ENCODE peak calls at places on chromosomes 3 and 15, in six cellular contexts. One of them, this sample, is unnamed.

GRCh38 chr3:160221019-160221418 is 4.2 kb upstream of the C3orf80 start:
- DNase-seq in tibial artery: no peak
- DNase-seq in stomach: no peak
- DNase-seq in pancreas: no peak
- DNase-seq in ascending aorta: no peak
- DNase-seq in MM.1S: no peak
- DNase-seq in this sample: no peak

GRCh38 chr3:105473521-105474223 is 107.0 kb downstream of the ALCAM start:
- DNase-seq in tibial artery: no peak
- DNase-seq in stomach: no peak
- DNase-seq in pancreas: no peak
- DNase-seq in ascending aorta: no peak
- DNase-seq in MM.1S: no peak
- DNase-seq in this sample: peak; percentile 52

GRCh38 chr3:112984485-112984884 is 6.3 kb upstream of the GTPBP8 start:
- DNase-seq in tibial artery: no peak
- DNase-seq in stomach: peak; percentile 36
- DNase-seq in pancreas: no peak
- DNase-seq in ascending aorta: no peak
- DNase-seq in MM.1S: peak; percentile 58
- DNase-seq in this sample: no peak

GRCh38 chr15:27058939-27059338 is 88.0 kb downstream of the GABRG3 start:
- DNase-seq in tibial artery: no peak
- DNase-seq in stomach: no peak
- DNase-seq in pancreas: no peak
- DNase-seq in ascending aorta: no peak
- DNase-seq in MM.1S: no peak
- DNase-seq in this sample: no peak

GRCh38 chr15:74134387-74135027 is 4.1 kb downstream of the ISLR2 start:
- DNase-seq in tibial artery: peak; percentile 51
- DNase-seq in stomach: peak; percentile 53
- DNase-seq in pancreas: peak; percentile 41
- DNase-seq in ascending aorta: no peak
- DNase-seq in MM.1S: no peak
- DNase-seq in this sample: no peak

GRCh38 chr15:52559022-52559421 is 9.8 kb downstream of the ARPP19 start:
- DNase-seq in tibial artery: no peak
- DNase-seq in stomach: no peak
- DNase-seq in pancreas: no peak
- DNase-seq in ascending aorta: no peak
- DNase-seq in MM.1S: no peak
- DNase-seq in this sample: no peak

GRCh38 chr3:110101361-110101760 is 764.0 kb upstream of the DPPA4 start:
- DNase-seq in tibial artery: no peak
- DNase-seq in stomach: no peak
- DNase-seq in pancreas: no peak
- DNase-seq in ascending aorta: no peak
- DNase-seq in MM.1S: no peak
- DNase-seq in this sample: no peak

GRCh38 chr15:32716960-32717289 is 879 bp upstream of the GREM1 start:
- DNase-seq in tibial artery: no peak
- DNase-seq in stomach: no peak
- DNase-seq in pancreas: no peak
- DNase-seq in ascending aorta: no peak
- DNase-seq in MM.1S: no peak
- DNase-seq in this sample: no peak

GRCh38 chr3:12959395-12959794 is 113.8 kb downstream of the IQSEC1 start:
- DNase-seq in tibial artery: peak; percentile 41
- DNase-seq in stomach: no peak
- DNase-seq in pancreas: no peak
- DNase-seq in ascending aorta: peak; percentile 87
- DNase-seq in MM.1S: no peak
- DNase-seq in this sample: no peak

GRCh38 chr15:51846463-51847230 is 17.2 kb downstream of the TMOD3 start:
- DNase-seq in tibial artery: no peak
- DNase-seq in stomach: no peak
- DNase-seq in pancreas: no peak
- DNase-seq in ascending aorta: no peak
- DNase-seq in MM.1S: no peak
- DNase-seq in this sample: no peak

GRCh38 chr15:94582368-94582767 is 351.0 kb downstream of the MCTP2 start:
- DNase-seq in tibial artery: no peak
- DNase-seq in stomach: no peak
- DNase-seq in pancreas: no peak
- DNase-seq in ascending aorta: no peak
- DNase-seq in MM.1S: peak; percentile 20
- DNase-seq in this sample: no peak

GRCh38 chr3:55624238-55624637 is 137.1 kb upstream of the WNT5A start:
- DNase-seq in tibial artery: no peak
- DNase-seq in stomach: no peak
- DNase-seq in pancreas: no peak
- DNase-seq in ascending aorta: peak; percentile 67
- DNase-seq in MM.1S: no peak
- DNase-seq in this sample: no peak

GRCh38 chr3:57161915-57162314 is 3.2 kb downstream of the IL17RD start:
- DNase-seq in tibial artery: no peak
- DNase-seq in stomach: no peak
- DNase-seq in pancreas: no peak
- DNase-seq in ascending aorta: no peak
- DNase-seq in MM.1S: no peak
- DNase-seq in this sample: no peak

GRCh38 chr15:28937271-28937670 is 51.5 kb downstream of the APBA2 start:
- DNase-seq in tibial artery: no peak
- DNase-seq in stomach: no peak
- DNase-seq in pancreas: no peak
- DNase-seq in ascending aorta: no peak
- DNase-seq in MM.1S: no peak
- DNase-seq in this sample: no peak

GRCh38 chr3:14265246-14265962 is 86.8 kb downstream of the LSM3 start:
- DNase-seq in tibial artery: no peak
- DNase-seq in stomach: no peak
- DNase-seq in pancreas: no peak
- DNase-seq in ascending aorta: no peak
- DNase-seq in MM.1S: no peak
- DNase-seq in this sample: peak; percentile 19

GRCh38 chr3:141498592-141499223 is 11.9 kb downstream of the RASA2 start:
- DNase-seq in tibial artery: peak; percentile 41
- DNase-seq in stomach: peak; percentile 62
- DNase-seq in pancreas: no peak
- DNase-seq in ascending aorta: peak; percentile 75
- DNase-seq in MM.1S: peak; percentile 99
- DNase-seq in this sample: no peak

GRCh38 chr15:82625136-82625535 is 22.0 kb downstream of the CPEB1 start:
- DNase-seq in tibial artery: no peak
- DNase-seq in stomach: no peak
- DNase-seq in pancreas: no peak
- DNase-seq in ascending aorta: no peak
- DNase-seq in MM.1S: no peak
- DNase-seq in this sample: no peak

GRCh38 chr3:191237045-191237882 is 38.2 kb downstream of the OSTN start:
- DNase-seq in tibial artery: no peak
- DNase-seq in stomach: no peak
- DNase-seq in pancreas: no peak
- DNase-seq in ascending aorta: no peak
- DNase-seq in MM.1S: no peak
- DNase-seq in this sample: no peak

GRCh38 chr3:81214626-81215025 is 546.8 kb downstream of the GBE1 start:
- DNase-seq in tibial artery: no peak
- DNase-seq in stomach: no peak
- DNase-seq in pancreas: no peak
- DNase-seq in ascending aorta: no peak
- DNase-seq in MM.1S: no peak
- DNase-seq in this sample: no peak

GRCh38 chr3:81216192-81216591 is 545.3 kb downstream of the GBE1 start:
- DNase-seq in tibial artery: no peak
- DNase-seq in stomach: no peak
- DNase-seq in pancreas: no peak
- DNase-seq in ascending aorta: no peak
- DNase-seq in MM.1S: no peak
- DNase-seq in this sample: no peak

GRCh38 chr3:81218023-81218422 is 543.4 kb downstream of the GBE1 start:
- DNase-seq in tibial artery: no peak
- DNase-seq in stomach: no peak
- DNase-seq in pancreas: no peak
- DNase-seq in ascending aorta: no peak
- DNase-seq in MM.1S: no peak
- DNase-seq in this sample: no peak
- TF ChIP-seq CTCF in tibial artery: no peak
- TF ChIP-seq CTCF in stomach: peak; percentile 13
- TF ChIP-seq CTCF in pancreas: no peak
- TF ChIP-seq CTCF in ascending aorta: no peak
- TF ChIP-seq CTCF in MM.1S: peak; percentile 20
- TF ChIP-seq CTCF in this sample: peak; percentile 25

GRCh38 chr15:37112963-37113362 is 12.6 kb upstream of the MEIS2 start:
- DNase-seq in tibial artery: no peak
- DNase-seq in stomach: no peak
- DNase-seq in pancreas: no peak
- DNase-seq in ascending aorta: no peak
- DNase-seq in MM.1S: no peak
- DNase-seq in this sample: no peak

GRCh38 chr15:37111427-37111717 is 11.0 kb upstream of the MEIS2 start:
- DNase-seq in tibial artery: no peak
- DNase-seq in stomach: no peak
- DNase-seq in pancreas: no peak
- DNase-seq in ascending aorta: no peak
- DNase-seq in MM.1S: no peak
- DNase-seq in this sample: no peak

GRCh38 chr15:37109151-37109912 is 9.0 kb upstream of the MEIS2 start:
- DNase-seq in tibial artery: no peak
- DNase-seq in stomach: no peak
- DNase-seq in pancreas: no peak
- DNase-seq in ascending aorta: no peak
- DNase-seq in MM.1S: no peak
- DNase-seq in this sample: no peak

GRCh38 chr15:37109952-37110630 is 9.7 kb upstream of the MEIS2 start:
- DNase-seq in tibial artery: no peak
- DNase-seq in stomach: no peak
- DNase-seq in pancreas: no peak
- DNase-seq in ascending aorta: no peak
- DNase-seq in MM.1S: no peak
- DNase-seq in this sample: no peak

GRCh38 chr15:37112171-37112570 is 11.8 kb upstream of the MEIS2 start:
- DNase-seq in tibial artery: no peak
- DNase-seq in stomach: no peak
- DNase-seq in pancreas: no peak
- DNase-seq in ascending aorta: no peak
- DNase-seq in MM.1S: no peak
- DNase-seq in this sample: no peak
- H3K4me3 ChIP-seq in tibial artery: no peak overlapping the region
- H3K4me3 ChIP-seq in stomach: no peak overlapping the region
- H3K4me3 ChIP-seq in pancreas: no peak overlapping the region
- H3K4me3 ChIP-seq in ascending aorta: no peak overlapping the region
- H3K4me3 ChIP-seq in MM.1S: no peak overlapping the region
- H3K4me3 ChIP-seq in this sample: no peak overlapping the region

DNA sequence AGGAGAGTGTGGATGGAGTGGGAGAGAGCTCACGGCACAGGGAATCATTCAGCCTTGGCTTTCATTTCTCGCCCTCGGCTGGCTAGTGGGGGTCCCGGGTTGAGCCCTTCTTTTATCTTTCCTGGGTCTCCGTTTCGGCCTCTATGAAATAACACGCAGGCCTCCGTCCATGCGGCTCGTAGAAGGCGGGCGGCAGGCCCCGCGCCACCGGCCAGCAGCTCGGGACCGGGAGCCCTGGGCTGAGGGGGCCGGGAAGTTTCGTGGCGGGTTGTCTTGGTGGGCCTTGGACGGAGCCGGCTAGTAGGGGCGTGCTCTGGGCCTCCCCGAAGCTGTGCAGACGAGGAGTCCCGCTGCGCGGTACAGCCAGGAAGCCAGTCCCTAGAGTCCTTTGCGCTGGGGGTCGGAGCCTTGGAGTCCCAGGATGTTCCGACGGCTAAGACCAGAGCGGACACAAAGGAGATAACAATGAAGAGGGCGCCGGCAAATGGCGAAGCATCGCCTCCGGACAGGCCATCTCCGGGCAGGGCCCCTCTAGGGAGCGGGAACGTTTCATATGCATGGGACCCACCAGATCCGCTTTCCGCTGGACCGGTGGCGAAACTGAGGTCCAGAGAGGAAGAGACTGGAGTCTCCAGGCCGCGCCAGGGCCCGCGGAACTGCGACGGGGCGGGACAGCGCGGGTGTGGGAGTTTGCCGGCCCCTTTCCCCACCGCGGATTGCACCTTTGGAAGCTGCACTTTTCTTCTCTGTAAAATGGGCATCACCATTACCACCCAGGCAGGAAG is 4.3 kb downstream of the RNU6-1 start:
- DNase-seq in tibial artery: no peak
- DNase-seq in stomach: no peak
- DNase-seq in pancreas: no peak
- DNase-seq in ascending aorta: no peak
- DNase-seq in MM.1S: no peak
- DNase-seq in this sample: no peak
- H3K27me3 ChIP-seq in tibial artery: no peaks in the 10 kb centered on the region
- H3K27me3 ChIP-seq in stomach: peaks cover 26% of the 10 kb centered on the region
- H3K27me3 ChIP-seq in pancreas: no peaks in the 10 kb centered on the region
- H3K27me3 ChIP-seq in ascending aorta: peaks cover 26% of the 10 kb centered on the region
- H3K27me3 ChIP-seq in MM.1S: peaks cover 16% of the 10 kb centered on the region
- H3K27me3 ChIP-seq in this sample: peaks cover 54% of the 10 kb centered on the region

GRCh38 chr3:45560270-45561020 is 34.1 kb upstream of the LIMD1 start:
- DNase-seq in tibial artery: peak; percentile 88
- DNase-seq in stomach: peak; percentile 28
- DNase-seq in pancreas: no peak
- DNase-seq in ascending aorta: peak; percentile 85
- DNase-seq in MM.1S: no peak
- DNase-seq in this sample: no peak
- TF ChIP-seq CTCF in tibial artery: no peak
- TF ChIP-seq CTCF in stomach: no peak
- TF ChIP-seq CTCF in pancreas: no peak
- TF ChIP-seq CTCF in ascending aorta: no peak
- TF ChIP-seq CTCF in MM.1S: no peak
- TF ChIP-seq CTCF in this sample: no peak

GRCh38 chr3:170189396-170190256 is 8.1 kb upstream of the PHC3 start:
- DNase-seq in tibial artery: no peak
- DNase-seq in stomach: no peak
- DNase-seq in pancreas: no peak
- DNase-seq in ascending aorta: no peak
- DNase-seq in MM.1S: no peak
- DNase-seq in this sample: no peak
- H3K4me3 ChIP-seq in tibial artery: no peak overlapping the region
- H3K4me3 ChIP-seq in stomach: no peak overlapping the region
- H3K4me3 ChIP-seq in pancreas: no peak overlapping the region
- H3K4me3 ChIP-seq in ascending aorta: no peak overlapping the region
- H3K4me3 ChIP-seq in MM.1S: no peak overlapping the region
- H3K4me3 ChIP-seq in this sample: no peak overlapping the region

This sample was measured in BJ.